ENCODE peak calls at places on chromosome 3, in six cellular contexts. One of them, this sample, is unnamed.

GRCh38 chr3:46017720-46018119 is 9.6 kb downstream of the XCR1 start:
- DNase-seq in foreskin fibroblast: no peak
- DNase-seq in GM10248: no peak
- DNase-seq in fibroblast of pulmonary artery: peak
- DNase-seq in lower leg skin: no peak
- DNase-seq in progenitor cell of endocrine pancreas: no peak
- DNase-seq in this sample: no peak

GRCh38 chr3:160665784-160666526 is 11.0 kb upstream of the ARL14 start:
- DNase-seq in foreskin fibroblast: peak
- DNase-seq in GM10248: peak
- DNase-seq in fibroblast of pulmonary artery: peak
- DNase-seq in lower leg skin: no peak
- DNase-seq in progenitor cell of endocrine pancreas: no peak
- DNase-seq in this sample: no peak

GRCh38 chr3:138434875-138435772 is 708 bp downstream of the ESYT3 start:
- DNase-seq in foreskin fibroblast: no peak
- DNase-seq in GM10248: no peak
- DNase-seq in fibroblast of pulmonary artery: peak
- DNase-seq in lower leg skin: no peak
- DNase-seq in progenitor cell of endocrine pancreas: no peak
- DNase-seq in this sample: no peak

GRCh38 chr3:15081960-15082664 is 16.8 kb downstream of the RBSN start:
- DNase-seq in foreskin fibroblast: no peak
- DNase-seq in GM10248: no peak
- DNase-seq in fibroblast of pulmonary artery: peak
- DNase-seq in lower leg skin: no peak
- DNase-seq in progenitor cell of endocrine pancreas: no peak
- DNase-seq in this sample: no peak

GRCh38 chr3:3798641-3799113 is 554 bp upstream of the LRRN1 start:
- DNase-seq in foreskin fibroblast: no peak
- DNase-seq in GM10248: peak
- DNase-seq in fibroblast of pulmonary artery: no peak
- DNase-seq in lower leg skin: no peak
- DNase-seq in progenitor cell of endocrine pancreas: peak
- DNase-seq in this sample: peak

GRCh38 chr3:37505415-37505814 is 331.0 kb upstream of the LRRFIP2 start:
- DNase-seq in foreskin fibroblast: no peak
- DNase-seq in GM10248: no peak
- DNase-seq in fibroblast of pulmonary artery: no peak
- DNase-seq in lower leg skin: no peak
- DNase-seq in progenitor cell of endocrine pancreas: no peak
- DNase-seq in this sample: no peak

GRCh38 chr3:173745952-173746682 is 348.6 kb downstream of the NLGN1 start:
- DNase-seq in foreskin fibroblast: peak
- DNase-seq in GM10248: no peak
- DNase-seq in fibroblast of pulmonary artery: peak
- DNase-seq in lower leg skin: no peak
- DNase-seq in progenitor cell of endocrine pancreas: no peak
- DNase-seq in this sample: no peak

GRCh38 chr3:172980849-172981248 is 160.2 kb downstream of the SPATA16 start:
- DNase-seq in foreskin fibroblast: no peak
- DNase-seq in GM10248: no peak
- DNase-seq in fibroblast of pulmonary artery: peak
- DNase-seq in lower leg skin: no peak
- DNase-seq in progenitor cell of endocrine pancreas: no peak
- DNase-seq in this sample: no peak

GRCh38 chr3:47781326-47781684 is 388 bp downstream of the SMARCC1 start:
- DNase-seq in foreskin fibroblast: peak
- DNase-seq in GM10248: peak
- DNase-seq in fibroblast of pulmonary artery: peak
- DNase-seq in lower leg skin: peak
- DNase-seq in progenitor cell of endocrine pancreas: peak
- DNase-seq in this sample: peak

GRCh38 chr3:30689202-30689641 is 82.8 kb downstream of the TGFBR2 start:
- DNase-seq in foreskin fibroblast: peak
- DNase-seq in GM10248: no peak
- DNase-seq in fibroblast of pulmonary artery: peak
- DNase-seq in lower leg skin: no peak
- DNase-seq in progenitor cell of endocrine pancreas: no peak
- DNase-seq in this sample: no peak

GRCh38 chr3:14725015-14725431 is 50.1 kb downstream of the C3orf20 start:
- DNase-seq in foreskin fibroblast: peak
- DNase-seq in GM10248: no peak
- DNase-seq in fibroblast of pulmonary artery: peak
- DNase-seq in lower leg skin: no peak
- DNase-seq in progenitor cell of endocrine pancreas: no peak
- DNase-seq in this sample: no peak

GRCh38 chr3:148861277-148861869 is 3.7 kb upstream of the CPA3 start:
- DNase-seq in foreskin fibroblast: peak
- DNase-seq in GM10248: peak
- DNase-seq in fibroblast of pulmonary artery: peak
- DNase-seq in lower leg skin: no peak
- DNase-seq in progenitor cell of endocrine pancreas: no peak
- DNase-seq in this sample: no peak

GRCh38 chr3:149352556-149352955 is 19.1 kb upstream of the TM4SF18 start:
- DNase-seq in foreskin fibroblast: peak
- DNase-seq in GM10248: peak
- DNase-seq in fibroblast of pulmonary artery: peak
- DNase-seq in lower leg skin: no peak
- DNase-seq in progenitor cell of endocrine pancreas: peak
- DNase-seq in this sample: no peak

GRCh38 chr3:72255191-72255590 is 470.2 kb upstream of the PROK2 start:
- DNase-seq in foreskin fibroblast: no peak
- DNase-seq in GM10248: no peak
- DNase-seq in fibroblast of pulmonary artery: no peak
- DNase-seq in lower leg skin: no peak
- DNase-seq in progenitor cell of endocrine pancreas: no peak
- DNase-seq in this sample: no peak

GRCh38 chr3:168168743-168169142 is 73.0 kb upstream of the GOLIM4 start:
- DNase-seq in foreskin fibroblast: no peak
- DNase-seq in GM10248: no peak
- DNase-seq in fibroblast of pulmonary artery: no peak
- DNase-seq in lower leg skin: no peak
- DNase-seq in progenitor cell of endocrine pancreas: no peak
- DNase-seq in this sample: no peak

GRCh38 chr3:65843732-65844131 is 195.0 kb downstream of the MAGI1 start:
- DNase-seq in foreskin fibroblast: no peak
- DNase-seq in GM10248: no peak
- DNase-seq in fibroblast of pulmonary artery: no peak
- DNase-seq in lower leg skin: no peak
- DNase-seq in progenitor cell of endocrine pancreas: no peak
- DNase-seq in this sample: no peak

GRCh38 chr3:46935168-46935858 is 41.2 kb downstream of the CCDC12 start:
- DNase-seq in foreskin fibroblast: peak
- DNase-seq in GM10248: no peak
- DNase-seq in fibroblast of pulmonary artery: peak
- DNase-seq in lower leg skin: no peak
- DNase-seq in progenitor cell of endocrine pancreas: no peak
- DNase-seq in this sample: peak

GRCh38 chr3:100216713-100217112 is 44.1 kb upstream of the TBC1D23 start:
- DNase-seq in foreskin fibroblast: peak
- DNase-seq in GM10248: no peak
- DNase-seq in fibroblast of pulmonary artery: no peak
- DNase-seq in lower leg skin: no peak
- DNase-seq in progenitor cell of endocrine pancreas: no peak
- DNase-seq in this sample: no peak

GRCh38 chr3:10568549-10568948 is 63.2 kb upstream of the ATP2B2 start:
- DNase-seq in foreskin fibroblast: no peak
- DNase-seq in GM10248: no peak
- DNase-seq in fibroblast of pulmonary artery: no peak
- DNase-seq in lower leg skin: no peak
- DNase-seq in progenitor cell of endocrine pancreas: no peak
- DNase-seq in this sample: no peak

GRCh38 chr3:134406331-134407246 is 32.3 kb upstream of the AMOTL2 start:
- DNase-seq in foreskin fibroblast: no peak
- DNase-seq in GM10248: no peak
- DNase-seq in fibroblast of pulmonary artery: no peak
- DNase-seq in lower leg skin: no peak
- DNase-seq in progenitor cell of endocrine pancreas: peak
- DNase-seq in this sample: no peak

GRCh38 chr3:12708584-12709192 is 44.8 kb upstream of the RAF1 start:
- DNase-seq in foreskin fibroblast: peak
- DNase-seq in GM10248: no peak
- DNase-seq in fibroblast of pulmonary artery: peak
- DNase-seq in lower leg skin: no peak
- DNase-seq in progenitor cell of endocrine pancreas: no peak
- DNase-seq in this sample: peak
- TF ChIP-seq CTCF in foreskin fibroblast: peak
- TF ChIP-seq CTCF in GM10248: no peak
- TF ChIP-seq CTCF in fibroblast of pulmonary artery: peak
- TF ChIP-seq CTCF in lower leg skin: no peak
- TF ChIP-seq CTCF in progenitor cell of endocrine pancreas: no peak
- TF ChIP-seq CTCF in this sample: no peak

GRCh38 chr3:197527569-197527968 is 28.2 kb downstream of the BDH1 start:
- DNase-seq in foreskin fibroblast: no peak
- DNase-seq in GM10248: no peak
- DNase-seq in fibroblast of pulmonary artery: no peak
- DNase-seq in lower leg skin: no peak
- DNase-seq in progenitor cell of endocrine pancreas: no peak
- DNase-seq in this sample: no peak

GRCh38 chr3:197528190-197528589 is 27.6 kb downstream of the BDH1 start:
- DNase-seq in foreskin fibroblast: no peak
- DNase-seq in GM10248: no peak
- DNase-seq in fibroblast of pulmonary artery: no peak
- DNase-seq in lower leg skin: no peak
- DNase-seq in progenitor cell of endocrine pancreas: no peak
- DNase-seq in this sample: no peak

GRCh38 chr3:197523551-197523950 is 32.2 kb downstream of the BDH1 start:
- DNase-seq in foreskin fibroblast: no peak
- DNase-seq in GM10248: no peak
- DNase-seq in fibroblast of pulmonary artery: no peak
- DNase-seq in lower leg skin: no peak
- DNase-seq in progenitor cell of endocrine pancreas: no peak
- DNase-seq in this sample: no peak

GRCh38 chr3:197524128-197524527 is 31.6 kb downstream of the BDH1 start:
- DNase-seq in foreskin fibroblast: no peak
- DNase-seq in GM10248: no peak
- DNase-seq in fibroblast of pulmonary artery: no peak
- DNase-seq in lower leg skin: no peak
- DNase-seq in progenitor cell of endocrine pancreas: no peak
- DNase-seq in this sample: no peak

DNA sequence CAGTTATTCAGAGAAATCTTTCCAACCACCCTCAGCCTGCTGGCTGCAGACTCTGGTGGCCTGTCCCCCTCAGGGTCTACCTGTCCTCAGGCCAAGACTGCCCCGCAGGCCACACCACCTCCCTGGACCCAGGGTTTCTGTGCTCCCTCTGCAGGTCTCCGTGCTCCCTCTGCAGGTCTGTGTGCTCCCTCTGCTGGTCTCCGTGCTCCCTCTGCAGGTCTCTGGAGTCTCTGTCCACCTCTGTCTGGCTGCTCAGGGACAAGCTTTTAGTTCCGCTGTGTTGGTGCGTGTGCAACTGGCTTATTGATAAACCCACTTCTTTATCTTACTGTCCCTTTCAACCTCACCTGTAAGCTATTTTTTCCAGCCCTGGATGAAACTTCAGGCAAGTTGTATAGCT is 30.1 kb downstream of the BDH1 start:
- DNase-seq in foreskin fibroblast: no peak
- DNase-seq in GM10248: no peak
- DNase-seq in fibroblast of pulmonary artery: peak
- DNase-seq in lower leg skin: no peak
- DNase-seq in progenitor cell of endocrine pancreas: no peak
- DNase-seq in this sample: no peak
- TF ChIP-seq CTCF in foreskin fibroblast: peak
- TF ChIP-seq CTCF in GM10248: no peak
- TF ChIP-seq CTCF in fibroblast of pulmonary artery: peak
- TF ChIP-seq CTCF in lower leg skin: no peak
- TF ChIP-seq CTCF in progenitor cell of endocrine pancreas: no peak
- TF ChIP-seq CTCF in this sample: no peak

DNA sequence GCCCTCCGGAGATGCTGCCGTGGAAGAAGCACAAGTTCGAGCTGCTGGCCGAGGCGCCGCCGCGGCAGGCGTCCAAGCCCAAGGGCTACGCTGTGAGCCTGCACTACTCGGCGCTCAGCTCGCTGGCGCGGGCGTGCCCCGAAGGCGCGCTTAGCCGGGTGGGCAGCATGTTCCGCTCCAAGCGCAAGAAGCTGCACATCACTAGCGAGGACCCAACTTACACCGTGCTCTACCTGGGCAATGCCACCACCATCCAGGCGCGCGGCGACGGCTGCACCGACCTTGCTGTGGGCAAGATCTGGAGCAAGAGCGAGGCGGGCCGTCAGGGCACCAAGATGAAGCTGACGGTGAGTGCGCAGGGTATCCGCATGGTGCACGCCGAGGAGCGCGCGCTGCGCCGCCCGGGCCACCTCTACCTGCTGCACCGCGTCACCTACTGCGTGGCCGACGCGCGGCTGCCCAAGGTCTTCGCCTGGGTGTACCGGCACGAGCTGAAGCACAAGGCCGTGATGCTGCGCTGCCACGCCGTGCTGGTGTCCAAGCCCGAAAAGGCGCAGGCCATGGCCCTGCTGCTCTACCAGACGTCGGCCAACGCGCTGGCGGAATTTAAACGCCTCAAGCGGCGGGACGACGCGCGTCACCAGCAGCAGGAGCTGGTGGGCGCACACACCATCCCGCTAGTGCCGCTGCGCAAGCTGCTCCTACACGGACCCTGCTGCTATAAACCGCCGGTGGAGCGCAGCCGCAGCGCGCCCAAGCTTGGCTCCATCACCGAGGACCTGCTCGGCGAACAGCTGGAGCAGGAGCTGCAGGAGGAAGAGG is 1.3 kb downstream of the FAM43A start:
- DNase-seq in foreskin fibroblast: peak
- DNase-seq in GM10248: no peak
- DNase-seq in fibroblast of pulmonary artery: peak
- DNase-seq in lower leg skin: peak
- DNase-seq in progenitor cell of endocrine pancreas: peak
- DNase-seq in this sample: peak
- TF ChIP-seq CTCF in foreskin fibroblast: no peak
- TF ChIP-seq CTCF in GM10248: no peak
- TF ChIP-seq CTCF in fibroblast of pulmonary artery: no peak
- TF ChIP-seq CTCF in lower leg skin: no peak
- TF ChIP-seq CTCF in progenitor cell of endocrine pancreas: no peak
- TF ChIP-seq CTCF in this sample: no peak

GRCh38 chr3:127959873-127960272 is 44.8 kb downstream of the KBTBD12 start:
- DNase-seq in foreskin fibroblast: no peak
- DNase-seq in GM10248: peak
- DNase-seq in fibroblast of pulmonary artery: peak
- DNase-seq in lower leg skin: no peak
- DNase-seq in progenitor cell of endocrine pancreas: peak
- DNase-seq in this sample: no peak
- TF ChIP-seq CTCF in foreskin fibroblast: peak
- TF ChIP-seq CTCF in GM10248: peak
- TF ChIP-seq CTCF in fibroblast of pulmonary artery: peak
- TF ChIP-seq CTCF in lower leg skin: no peak
- TF ChIP-seq CTCF in progenitor cell of endocrine pancreas: peak
- TF ChIP-seq CTCF in this sample: no peak